ENCODE peak calls at places on chromosome 11, in nine cellular contexts. Q is fibroblast of pulmonary artery, P is T-helper 2 cell, I is endothelial cell, D is anterior cingulate cortex, O is HS-5, X is heart left ventricle, N is NCI-H748 treated with DMSO at 0.1 percent for 48 hours, J is uterus. K is an unnamed sample.

GRCh38 chr11:91248199-91248807 is 976.3 kb upstream of the FAT3 start:
- DNase-seq in O (peak), X (no peak), Q (peak), J (no peak), D (no peak), P (no peak), N (peak), I (peak), K (no peak)

GRCh38 chr11:32072872-32073661 is 17.8 kb upstream of the RCN1 start:
- DNase-seq in J (no peak), X (no peak), N (no peak), O (no peak), I (no peak), D (no peak), Q (no peak), P (no peak), K (peak)

GRCh38 chr11:6427516-6427915 is 8.6 kb upstream of the APBB1 start:
- DNase-seq in X (no peak), O (no peak), N (no peak), D (no peak), J (no peak), I (no peak), Q (no peak), P (no peak), K (no peak)

GRCh38 chr11:111814567-111814966 is 48.4 kb upstream of the PPP2R1B start:
- DNase-seq in N (no peak), O (no peak), X (no peak), Q (peak), I (no peak), P (no peak), J (no peak), D (no peak), K (no peak)

GRCh38 chr11:66462911-66463310 is 3.8 kb upstream of the PELI3 start:
- DNase-seq in O (no peak), X (no peak), D (no peak), I (no peak), P (no peak), Q (no peak), J (no peak), N (no peak), K (no peak)

GRCh38 chr11:134275534-134276395 is at the start of gene GLB1L3:
- DNase-seq in N (no peak), I (peak), D (peak), X (no peak), Q (no peak), O (no peak), J (peak), P (peak), K (peak)

GRCh38 chr11:122108192-122108799 is 7.7 kb downstream of the BLID start:
- DNase-seq in N (no peak), P (no peak), J (no peak), D (no peak), O (no peak), X (no peak), Q (peak), I (peak), K (peak)

GRCh38 chr11:455566-456147 is 5.6 kb downstream of the PTDSS2 start:
- DNase-seq in Q (no peak), I (no peak), J (no peak), X (no peak), D (no peak), O (no peak), P (no peak), N (no peak), K (no peak)

GRCh38 chr11:45896392-45897068 is 10.5 kb downstream of the FREY1 start:
- DNase-seq in D (no peak), O (no peak), I (no peak), X (no peak), J (no peak), P (no peak), Q (no peak), N (peak), K (peak)

GRCh38 chr11:4072668-4073285 is 21.8 kb upstream of the RRM1 start:
- DNase-seq in X (peak), I (peak), P (peak), N (peak), J (peak), O (peak), Q (peak), D (peak), K (peak)

GRCh38 chr11:83666149-83666548 is 380.0 kb upstream of the CCDC90B start:
- DNase-seq in X (no peak), O (no peak), Q (no peak), P (no peak), N (no peak), J (no peak), D (no peak), I (no peak), K (no peak)

GRCh38 chr11:65546217-65546958 is 11.8 kb downstream of the LTBP3 start:
- DNase-seq in Q (no peak), X (peak), D (no peak), O (no peak), N (peak), J (peak), P (peak), I (peak), K (peak)

GRCh38 chr11:6705905-6706535 is 22.9 kb upstream of the MRPL17 start:
- DNase-seq in O (no peak), N (no peak), I (peak), D (no peak), Q (peak), J (peak), P (no peak), X (no peak), K (peak)

GRCh38 chr11:103907548-103908455 is 128.6 kb upstream of the DDI1 start:
- DNase-seq in P (no peak), N (no peak), D (no peak), X (no peak), I (no peak), O (peak), J (no peak), Q (peak), K (no peak)

GRCh38 chr11:128716661-128717210 is 22.9 kb downstream of the FLI1 start:
- DNase-seq in N (no peak), J (no peak), P (peak), O (no peak), Q (peak), I (no peak), D (no peak), X (no peak), K (no peak)

GRCh38 chr11:102192349-102193066 is 82.3 kb downstream of the YAP1 start:
- DNase-seq in Q (no peak), D (no peak), J (no peak), N (no peak), O (no peak), I (no peak), X (no peak), P (no peak), K (no peak)

GRCh38 chr11:61567286-61568061 is 13.4 kb downstream of the SYT7 start:
- DNase-seq in I (peak), Q (peak), X (peak), P (peak), J (peak), N (no peak), D (peak), O (no peak), K (peak)

GRCh38 chr11:117959438-117960149 is 26.6 kb upstream of the IL10RA start:
- DNase-seq in O (no peak), X (no peak), D (no peak), J (no peak), P (no peak), N (no peak), I (no peak), Q (no peak), K (no peak)

GRCh38 chr11:132312616-132313210 is 942.3 kb downstream of the NTM start:
- DNase-seq in D (no peak), O (no peak), I (peak), X (no peak), P (no peak), Q (peak), N (peak), J (no peak), K (peak)

GRCh38 chr11:112453601-112454577 is 193.2 kb upstream of the PLET1 start:
- DNase-seq in Q (peak), J (no peak), O (no peak), P (peak), N (no peak), I (peak), X (no peak), D (no peak), K (peak)

GRCh38 chr11:61882879-61883278 is 8.5 kb downstream of the FADS3 start:
- DNase-seq in Q (no peak), D (no peak), N (no peak), P (no peak), J (no peak), I (no peak), O (no peak), X (no peak), K (no peak)

GRCh38 chr11:83639995-83640758 is 354.0 kb upstream of the CCDC90B start:
- DNase-seq in P (no peak), O (no peak), Q (no peak), X (no peak), N (peak), D (no peak), I (no peak), J (no peak), K (no peak)

GRCh38 chr11:2975594-2975993 is 16.5 kb downstream of the NAP1L4 start:
- DNase-seq in P (peak), O (no peak), N (no peak), D (peak), Q (peak), I (no peak), J (no peak), X (peak), K (peak)

GRCh38 chr11:29634248-29634647 is 382.6 kb downstream of the KCNA4 start:
- DNase-seq in O (no peak), Q (peak), X (no peak), N (no peak), J (no peak), P (no peak), I (no peak), D (no peak), K (no peak)

GRCh38 chr11:2857918-2858317 is 27.7 kb downstream of the CDKN1C start:
- DNase-seq in J (no peak), D (no peak), X (no peak), N (no peak), P (no peak), I (no peak), Q (no peak), O (no peak), K (no peak)

GRCh38 chr11:124633355-124633754 is 10.7 kb downstream of the TBRG1 start:
- DNase-seq in N (no peak), Q (peak), P (no peak), I (no peak), O (no peak), X (no peak), J (no peak), D (no peak), K (no peak)

GRCh38 chr11:3795131-3796092 is 1.9 kb downstream of the NUP98 start:
- DNase-seq in N (no peak), X (no peak), J (no peak), P (no peak), I (no peak), Q (no peak), O (no peak), D (no peak), K (no peak)

GRCh38 chr11:117179048-117179999 is 781 bp downstream of the SIDT2 start:
- DNase-seq in O (no peak), I (peak), N (no peak), P (peak), J (no peak), Q (peak), D (no peak), X (peak), K (peak)

GRCh38 chr11:128632151-128632791 is 44.9 kb upstream of the ETS1 start:
- DNase-seq in D (no peak), P (no peak), X (no peak), O (no peak), N (peak), I (peak), J (peak), Q (peak), K (peak)

GRCh38 chr11:61911701-61912529 is 5.5 kb downstream of the RAB3IL1 start:
- DNase-seq in I (peak), N (no peak), O (no peak), X (no peak), P (no peak), Q (no peak), J (peak), D (no peak), K (no peak)

GRCh38 chr11:13486926-13487660 is 8.7 kb downstream of the PTH start:
- DNase-seq in D (no peak), Q (peak), J (peak), N (peak), X (peak), O (no peak), P (peak), I (peak), K (peak)

GRCh38 chr11:61267437-61267841 is 26.5 kb downstream of the PGA5 start:
- DNase-seq in Q (no peak), X (no peak), N (no peak), P (no peak), O (no peak), D (no peak), I (no peak), J (no peak), K (no peak)

GRCh38 chr11:86741489-86742435 is 58.6 kb upstream of the PRSS23 start:
- DNase-seq in X (no peak), P (no peak), N (no peak), I (no peak), D (no peak), Q (peak), O (peak), J (no peak), K (no peak)

GRCh38 chr11:2799881-2800654 is 85.5 kb downstream of the CDKN1C start:
- DNase-seq in Q (no peak), P (no peak), D (no peak), N (no peak), X (peak), O (no peak), J (peak), I (no peak), K (peak)

GRCh38 chr11:121870202-121871045 is 245.6 kb downstream of the BLID start:
- DNase-seq in N (no peak), I (no peak), P (no peak), X (peak), J (no peak), Q (no peak), O (no peak), D (no peak), K (no peak)

GRCh38 chr11:64333556-64333955 is 6.4 kb upstream of the CCDC88B start:
- DNase-seq in N (no peak), I (no peak), O (no peak), J (no peak), P (no peak), Q (no peak), X (no peak), D (no peak), K (no peak)

GRCh38 chr11:4887591-4887990 is 5.9 kb downstream of the OR51T1 start:
- DNase-seq in J (no peak), I (no peak), X (no peak), O (no peak), Q (no peak), P (no peak), D (no peak), N (no peak), K (no peak)